ENCODE peak calls at places on chromosomes 7 and 10, in ten cellular contexts. T is Daoy; I is AML-193; O is NCI-H1436; B is C1 segment of cervical spinal cord; L is RPMI8226; P is fibroblast of mammary gland; H is stimulated activated CD8-positive, alpha-beta memory T cell treated with anti-CD3 and anti-CD28 coated beads, Interleukin-7, amount 100 ng/mL, for 24 hours; A is EH; W is D721Med. Q is an unnamed sample.

GRCh38 chr10:4837551-4837950 is 11.5 kb downstream of the AKR1E2 start:
- DNase-seq in T (no peak), I (no peak), O (no peak), B (no peak), L (no peak), P (no peak), H (no peak), A (no peak), W (no peak), Q (no peak)

GRCh38 chr7:68691261-68692216 is 906.7 kb upstream of the AUTS2 start:
- DNase-seq in T (no peak), I (no peak), O (no peak), B (no peak), L (peak; percentile 41), P (peak; percentile 92), H (no peak), A (peak; percentile 85), W (no peak), Q (no peak)

GRCh38 chr7:93461350-93461749 is 113.2 kb downstream of the CALCR start:
- DNase-seq in T (no peak), I (no peak), O (peak; percentile 48), B (no peak), L (peak; percentile 9), P (no peak), H (no peak), A (no peak), W (no peak), Q (peak; percentile 8)

GRCh38 chr7:155356323-155357105 is 58.8 kb downstream of the INSIG1 start:
- DNase-seq in T (no peak), I (peak; percentile 33), O (no peak), B (no peak), L (peak; percentile 54), P (no peak), H (no peak), A (peak; percentile 21), W (no peak), Q (peak; percentile 28)

GRCh38 chr10:4267084-4267774 is 482.2 kb upstream of the KLF6 start:
- DNase-seq in T (no peak), I (no peak), O (no peak), B (no peak), L (no peak), P (peak; percentile 55), H (no peak), A (no peak), W (no peak), Q (peak; percentile 35)

GRCh38 chr10:118272090-118272775 is 69.9 kb downstream of the FAM204A start:
- DNase-seq in T (no peak), I (no peak), O (no peak), B (no peak), L (no peak), P (peak; percentile 35), H (no peak), A (peak; percentile 26), W (no peak), Q (peak; percentile 6)

GRCh38 chr10:129918836-129919235 is 45.2 kb downstream of the EBF3 start:
- DNase-seq in T (no peak), I (no peak), O (no peak), B (no peak), L (no peak), P (no peak), H (no peak), A (no peak), W (no peak), Q (no peak)

GRCh38 chr10:58971211-58971610 is 205.2 kb upstream of the PHYHIPL start:
- DNase-seq in T (no peak), I (no peak), O (no peak), B (no peak), L (no peak), P (no peak), H (no peak), A (no peak), W (no peak), Q (no peak)

GRCh38 chr10:24370877-24371276 is 161.9 kb downstream of the KIAA1217 start:
- DNase-seq in T (no peak), I (no peak), O (no peak), B (no peak), L (no peak), P (no peak), H (no peak), A (no peak), W (no peak), Q (no peak)

GRCh38 chr7:42733040-42733439 is 178.8 kb downstream of the C7orf25 start:
- DNase-seq in T (peak; percentile 22), I (no peak), O (no peak), B (no peak), L (no peak), P (no peak), H (no peak), A (no peak), W (no peak), Q (no peak)

GRCh38 chr7:34236057-34236456 is 330.7 kb downstream of the BMPER start:
- DNase-seq in T (no peak), I (no peak), O (no peak), B (no peak), L (no peak), P (no peak), H (no peak), A (no peak), W (no peak), Q (no peak)